ENCODE peak calls at places on chromosomes 4 and X, in four cellular contexts. H, V, W and D are unnamed samples.

GRCh38 chr4:40918330-40918729 is 168.6 kb downstream of the NSUN7 start:
- DNase-seq in H (no peak), V (peak; percentile 42), W (no peak), D (no peak)

GRCh38 chr4:47466061-47466785 is 2.7 kb upstream of the COMMD8 start:
- DNase-seq in H (no peak), V (no peak), W (no peak), D (no peak)

GRCh38 chrX:56798866-56799864 is 70.1 kb downstream of the NBDY start:
- DNase-seq in H (no peak), V (peak; percentile 48), W (no peak), D (no peak)

GRCh38 chr4:139913398-139913990 is 240.5 kb downstream of the MAML3 start:
- DNase-seq in H (no peak), V (no peak), W (no peak), D (no peak)

GRCh38 chrX:129717902-129718301 is 20.9 kb upstream of the XPNPEP2 start:
- DNase-seq in H (no peak), V (no peak), W (no peak), D (no peak)

GRCh38 chr4:177229331-177229730 is 80.3 kb upstream of the NEIL3 start:
- DNase-seq in H (no peak), V (no peak), W (no peak), D (no peak)

GRCh38 chrX:152817082-152817744 is 13.3 kb downstream of the CETN2 start:
- DNase-seq in H (no peak), V (peak; percentile 43), W (peak; percentile 68), D (no peak)

GRCh38 chrX:110755611-110756010 is 40.0 kb downstream of the CHRDL1 start:
- DNase-seq in H (no peak), V (no peak), W (no peak), D (no peak)

GRCh38 chrX:42505057-42505456 is 272.9 kb downstream of the PPP1R2C start:
- DNase-seq in H (no peak), V (no peak), W (no peak), D (no peak)

GRCh38 chr4:70153937-70154336 is at the start of gene PRR27:
- DNase-seq in H (no peak), V (no peak), W (no peak), D (no peak)

GRCh38 chr4:88341227-88342192 is 37.1 kb upstream of the HERC6 start:
- DNase-seq in H (no peak), V (no peak), W (no peak), D (no peak)

GRCh38 chr4:10861036-10861435 is 176.5 kb upstream of the CLNK start:
- DNase-seq in H (no peak), V (no peak), W (no peak), D (no peak)

GRCh38 chr4:121217385-121217784 is 53.3 kb upstream of the TNIP3 start:
- DNase-seq in H (no peak), V (no peak), W (no peak), D (no peak)

GRCh38 chrX:107450823-107451509 is 1.5 kb downstream of the FRMPD3 start:
- DNase-seq in H (no peak), V (no peak), W (peak; percentile 32), D (no peak)

GRCh38 chr4:151824647-151825046 is 63.8 kb upstream of the GATB start:
- DNase-seq in H (no peak), V (no peak), W (no peak), D (no peak)

GRCh38 chr4:169254546-169254983 is 16.2 kb downstream of the SH3RF1 start:
- DNase-seq in H (no peak), V (no peak), W (no peak), D (no peak)

GRCh38 chr4:53688186-53688790 is 97.0 kb upstream of the LNX1 start:
- DNase-seq in H (no peak), V (peak; percentile 3), W (peak; percentile 7), D (peak; percentile 76)

GRCh38 chrX:46755656-46756055 is 3.3 kb downstream of the SLC9A7 start:
- DNase-seq in H (no peak), V (no peak), W (no peak), D (no peak)

GRCh38 chrX:108947205-108947604 is 210.8 kb upstream of the IRS4 start:
- DNase-seq in H (no peak), V (no peak), W (no peak), D (no peak)

GRCh38 chrX:57595381-57595811 is 3.6 kb downstream of the ZXDB start:
- DNase-seq in H (no peak), V (no peak), W (no peak), D (no peak)

GRCh38 chrX:104310084-104310483 is 55.4 kb upstream of the ESX1 start:
- DNase-seq in H (no peak), V (peak; percentile 7), W (peak; percentile 2), D (no peak)

GRCh38 chrX:108439961-108440696 is 491 bp downstream of the COL4A5 start:
- DNase-seq in H (no peak), V (no peak), W (peak; percentile 23), D (no peak)

GRCh38 chrX:119272882-119273806 is 37.1 kb downstream of the PGRMC1 start:
- DNase-seq in H (peak; percentile 63), V (peak; percentile 27), W (peak; percentile 6), D (no peak)

GRCh38 chrX:135549519-135549918 is 29.1 kb downstream of the INTS6L start:
- DNase-seq in H (no peak), V (no peak), W (no peak), D (no peak)

GRCh38 chr4:185640809-185641675 is 105.7 kb upstream of the PDLIM3 start:
- DNase-seq in H (no peak), V (peak; percentile 50), W (no peak), D (peak; percentile 12)

GRCh38 chr4:153538408-153539057 is 72.4 kb downstream of the TMEM131L start:
- DNase-seq in H (no peak), V (peak; percentile 61), W (no peak), D (no peak)

GRCh38 chrX:14941301-14941700 is 68.1 kb downstream of the MOSPD2 start:
- DNase-seq in H (no peak), V (no peak), W (no peak), D (no peak)

GRCh38 chrX:115459883-115460564 is 101.0 kb upstream of the PLS3 start:
- DNase-seq in H (no peak), V (no peak), W (no peak), D (no peak)

GRCh38 chr4:125994024-125994423 is 679.3 kb downstream of the FAT4 start:
- DNase-seq in H (no peak), V (no peak), W (no peak), D (no peak)

GRCh38 chr4:69057620-69058409 is 38.5 kb upstream of the UGT2B7 start:
- DNase-seq in H (no peak), V (no peak), W (no peak), D (no peak)

GRCh38 chrX:7132335-7133035 is 15.0 kb upstream of the STS start:
- DNase-seq in H (peak; percentile 43), V (no peak), W (peak; percentile 54), D (no peak)

GRCh38 chr4:121192500-121192899 is 28.4 kb upstream of the TNIP3 start:
- DNase-seq in H (no peak), V (peak; percentile 15), W (peak; percentile 17), D (peak; percentile 39)

GRCh38 chrX:131841496-131842410 is 181.3 kb upstream of the STK26 start:
- DNase-seq in H (no peak), V (peak; percentile 81), W (peak; percentile 66), D (no peak)

GRCh38 chrX:119041175-119041574 is 31.6 kb upstream of the CT47C1 start:
- DNase-seq in H (no peak), V (no peak), W (peak; percentile 54), D (no peak)

GRCh38 chr4:68963389-68963788 is 11.8 kb upstream of the UGT2A3 start:
- DNase-seq in H (no peak), V (no peak), W (no peak), D (no peak)

DNA sequence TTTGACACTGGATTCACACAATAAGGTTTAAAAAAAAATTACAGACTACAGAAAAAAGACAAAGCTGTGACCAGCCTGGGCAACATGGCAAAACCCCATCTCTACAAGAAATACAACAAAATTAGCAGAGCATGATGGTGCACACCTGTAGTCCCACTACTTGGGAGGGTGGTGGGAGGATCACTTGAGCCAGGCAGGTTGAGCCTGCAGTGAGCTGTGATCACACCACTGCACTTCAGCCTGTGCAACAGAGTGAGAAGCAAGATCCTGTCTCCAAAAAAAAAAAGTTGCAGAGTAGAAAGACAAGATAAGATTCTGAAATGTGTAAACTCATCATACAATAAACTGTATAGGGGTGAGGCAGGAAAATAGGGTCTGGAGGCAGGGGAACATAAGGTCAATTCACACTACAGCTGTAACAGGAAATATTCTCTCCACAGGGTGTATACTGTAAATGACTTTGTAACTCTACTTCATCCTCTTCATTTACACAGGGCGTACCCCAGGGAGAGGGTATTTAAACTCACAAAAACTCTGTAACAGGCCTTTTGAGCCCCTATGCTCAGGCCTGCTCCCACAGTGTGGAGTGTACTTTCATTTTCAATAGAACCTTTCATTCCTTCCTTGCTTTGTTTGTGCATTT is 112.6 kb upstream of the MAPK10 start:
- DNase-seq in H (no peak), V (no peak), W (no peak), D (no peak)
- TF ChIP-seq NRF1 in H (no peak), V (no peak), W (no peak), D (no peak)

GRCh38 chr4:142683997-142684396 is 162.1 kb downstream of the INPP4B start:
- DNase-seq in H (no peak), V (no peak), W (no peak), D (no peak)
- TF ChIP-seq POLR2AphosphoS5 in H (no peak), V (no peak), W (no peak), D (no peak)

GRCh38 chr4:89939464-89939863 is 44.8 kb downstream of the MMRN1 start:
- DNase-seq in H (no peak), V (no peak), W (no peak), D (no peak)

DNA sequence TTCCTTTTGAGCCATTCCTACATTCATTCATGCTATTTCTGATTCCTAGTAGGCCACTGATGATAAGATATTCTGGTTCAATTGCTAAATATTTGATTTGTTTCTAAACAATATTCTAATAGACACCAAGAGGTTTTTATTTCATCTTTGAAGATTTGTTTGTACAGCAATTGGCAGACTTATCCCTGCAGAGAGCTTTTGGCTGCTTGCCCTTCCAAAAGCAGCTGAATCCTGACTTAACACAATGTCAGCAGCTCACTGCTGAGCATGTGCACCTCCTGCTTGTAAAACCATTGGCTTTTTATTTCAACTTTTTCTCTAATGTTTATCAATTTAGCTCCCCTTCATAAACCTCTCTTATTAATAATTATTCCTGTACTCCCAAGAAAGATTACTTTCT is 45.3 kb downstream of the MMRN1 start:
- DNase-seq in H (no peak), V (no peak), W (no peak), D (no peak)
- TF ChIP-seq NRF1 in H (no peak), V (no peak), W (no peak), D (no peak)

GRCh38 chr4:56182356-56182755 is 204.9 kb downstream of the AASDH start:
- DNase-seq in H (no peak), V (no peak), W (no peak), D (no peak)

GRCh38 chr4:56186808-56187523 is 200.3 kb downstream of the AASDH start:
- DNase-seq in H (no peak), V (no peak), W (no peak), D (no peak)

GRCh38 chr4:56183344-56183959 is 203.8 kb downstream of the AASDH start:
- DNase-seq in H (no peak), V (no peak), W (peak; percentile 22), D (peak; percentile 7)

GRCh38 chr4:56184214-56184613 is 203.1 kb downstream of the AASDH start:
- DNase-seq in H (no peak), V (no peak), W (no peak), D (no peak)

GRCh38 chr4:56181140-56181950 is 205.9 kb downstream of the AASDH start:
- DNase-seq in H (no peak), V (no peak), W (peak; percentile 13), D (no peak)
- TF ChIP-seq POLR2AphosphoS5 in H (no peak), V (no peak), W (no peak), D (no peak)